ENCODE peak calls at places on chromosomes 5 and 9, in ten cellular contexts. E is stimulated activated naive B cell treated with anti-CD40 and anti-IgM and Interleukin-4, amounts not matched to agents 10 μg/mL and 1 μg/mL and 100 μg/mL, for 72 hours; D is Kasumi-1; P is activated effector memory CD4-positive, alpha-beta T cell treated with Interleukin-2 at 50 U/mL for 16 hours; R is AG04450; T is effector memory CD8-positive, alpha-beta T cell; W is CD8-positive, alpha-beta T cell; Q is stimulated activated CD4-positive, alpha-beta T cell treated with anti-CD3 and anti-CD28 coated beads, Interleukin-4, amount 100 ng/mL, for 48 hours; G is SW480; S is NB4. C is an unnamed sample.

GRCh38 chr5:173210877-173211276 is 24.1 kb downstream of the NKX2-5 start:
- DNase-seq in E (no peak), D (no peak), P (no peak), R (no peak), T (no peak), W (no peak), Q (no peak), G (no peak), S (no peak), C (no peak)

GRCh38 chr9:13295556-13295955 is 16.1 kb upstream of the MPDZ start:
- DNase-seq in E (no peak), D (no peak), P (no peak), R (no peak), T (no peak), W (no peak), Q (no peak), G (no peak), S (no peak), C (no peak)

GRCh38 chr9:71781391-71781790 is 13.1 kb upstream of the CEMIP2 start:
- DNase-seq in E (no peak), D (no peak), P (no peak), R (no peak), T (no peak), W (no peak), Q (no peak), G (no peak), S (no peak), C (no peak)

GRCh38 chr9:131111854-131112311 is 13.5 kb upstream of the NUP214 start:
- DNase-seq in E (no peak), D (no peak), P (no peak), R (no peak), T (no peak), W (no peak), Q (no peak), G (no peak), S (no peak), C (peak)

GRCh38 chr9:22244141-22245011 is 202.2 kb upstream of the DMRTA1 start:
- DNase-seq in E (no peak), D (peak), P (no peak), R (no peak), T (no peak), W (no peak), Q (peak), G (peak), S (no peak), C (no peak)

GRCh38 chr5:67986761-67987160 is 228.8 kb upstream of the PIK3R1 start:
- DNase-seq in E (no peak), D (no peak), P (no peak), R (no peak), T (no peak), W (no peak), Q (no peak), G (no peak), S (no peak), C (no peak)

GRCh38 chr5:59117320-59117719 is 534.4 kb downstream of the RAB3C start:
- DNase-seq in E (no peak), D (no peak), P (no peak), R (no peak), T (no peak), W (no peak), Q (no peak), G (no peak), S (no peak), C (no peak)

GRCh38 chr9:22416692-22417060 is 29.9 kb upstream of the DMRTA1 start:
- DNase-seq in E (no peak), D (no peak), P (no peak), R (no peak), T (no peak), W (no peak), Q (no peak), G (no peak), S (no peak), C (no peak)

GRCh38 chr5:343461-344401 is 22.2 kb downstream of the AHRR start:
- DNase-seq in E (no peak), D (no peak), P (peak), R (no peak), T (peak), W (peak), Q (peak), G (no peak), S (peak), C (no peak)

GRCh38 chr9:98869078-98869745 is 61.7 kb downstream of the GALNT12 start:
- DNase-seq in E (no peak), D (no peak), P (no peak), R (no peak), T (no peak), W (no peak), Q (no peak), G (no peak), S (no peak), C (no peak)

GRCh38 chr5:91257301-91257700 is 125.8 kb downstream of the ARRDC3 start:
- DNase-seq in E (no peak), D (no peak), P (no peak), R (no peak), T (no peak), W (no peak), Q (no peak), G (no peak), S (no peak), C (no peak)

GRCh38 chr5:173917788-173918786 is 29.9 kb downstream of the CPEB4 start:
- DNase-seq in E (peak), D (peak), P (peak), R (peak), T (peak), W (peak), Q (no peak), G (peak), S (peak), C (peak)

GRCh38 chr9:69805962-69806633 is 14.5 kb upstream of the CFAP95 start:
- DNase-seq in E (no peak), D (peak), P (no peak), R (no peak), T (no peak), W (no peak), Q (no peak), G (no peak), S (peak), C (peak)

GRCh38 chr5:99019812-99020697 is 91.2 kb upstream of the CHD1 start:
- DNase-seq in E (no peak), D (peak), P (no peak), R (peak), T (no peak), W (no peak), Q (no peak), G (peak), S (peak), C (no peak)